ENCODE peak calls at places on chromosomes 4 and X, in five cellular contexts. R is PC-3, P is GM23248, S is astrocyte, J is neural progenitor cell. L is an unnamed sample.

GRCh38 chr4:89617256-89617655 is 219.7 kb downstream of the SNCA start:
- DNase-seq in J (no peak), R (no peak), S (peak; percentile 12), P (peak; percentile 66), L (no peak)

GRCh38 chrX:53076671-53077070 is 5.5 kb upstream of the TSPYL2 start:
- DNase-seq in P (no peak), R (no peak), J (no peak), S (no peak), L (no peak)

GRCh38 chrX:130097507-130098201 is 12.6 kb downstream of the ELF4 start:
- DNase-seq in S (no peak), P (no peak), J (no peak), R (no peak), L (no peak)

GRCh38 chr4:16264798-16265197 is 38.5 kb upstream of the TAPT1 start:
- DNase-seq in P (peak; percentile 73), S (peak; percentile 16), R (peak; percentile 67), J (peak; percentile 25), L (peak; percentile 24)

GRCh38 chrX:31508338-31508737 is 436.5 kb upstream of the FTHL17 start:
- DNase-seq in J (no peak), P (peak; percentile 49), R (no peak), S (peak; percentile 75), L (peak; percentile 10)

GRCh38 chrX:150032742-150033141 is 94.5 kb upstream of the EOLA2 start:
- DNase-seq in J (peak; percentile 57), S (peak; percentile 44), P (peak; percentile 87), R (peak; percentile 87), L (peak; percentile 76)

GRCh38 chr4:10107111-10108091 is 9.2 kb downstream of the WDR1 start:
- DNase-seq in S (no peak), J (no peak), P (peak; percentile 69), R (peak; percentile 12), L (no peak)

GRCh38 chr4:107801766-107802211 is 22.9 kb upstream of the SGMS2 start:
- DNase-seq in J (no peak), R (peak; percentile 83), S (peak; percentile 59), P (peak; percentile 76), L (peak; percentile 88)

GRCh38 chr4:154313004-154313587 is 178.5 kb downstream of the DCHS2 start:
- DNase-seq in S (no peak), P (peak; percentile 30), R (no peak), J (peak; percentile 40), L (no peak)

GRCh38 chr4:1991596-1992434 is 17.0 kb downstream of the NELFA start:
- DNase-seq in J (no peak), P (no peak), R (no peak), S (no peak), L (peak; percentile 29)

GRCh38 chr4:1991087-1991486 is 17.7 kb downstream of the NELFA start:
- DNase-seq in R (no peak), S (no peak), P (no peak), J (no peak), L (no peak)

GRCh38 chr4:1993169-1993516 is 15.6 kb downstream of the NELFA start:
- DNase-seq in R (no peak), P (no peak), J (no peak), S (no peak), L (no peak)

GRCh38 chr4:1990676-1991075 is 18.1 kb downstream of the NELFA start:
- DNase-seq in R (no peak), S (no peak), P (no peak), J (no peak), L (no peak)

DNA sequence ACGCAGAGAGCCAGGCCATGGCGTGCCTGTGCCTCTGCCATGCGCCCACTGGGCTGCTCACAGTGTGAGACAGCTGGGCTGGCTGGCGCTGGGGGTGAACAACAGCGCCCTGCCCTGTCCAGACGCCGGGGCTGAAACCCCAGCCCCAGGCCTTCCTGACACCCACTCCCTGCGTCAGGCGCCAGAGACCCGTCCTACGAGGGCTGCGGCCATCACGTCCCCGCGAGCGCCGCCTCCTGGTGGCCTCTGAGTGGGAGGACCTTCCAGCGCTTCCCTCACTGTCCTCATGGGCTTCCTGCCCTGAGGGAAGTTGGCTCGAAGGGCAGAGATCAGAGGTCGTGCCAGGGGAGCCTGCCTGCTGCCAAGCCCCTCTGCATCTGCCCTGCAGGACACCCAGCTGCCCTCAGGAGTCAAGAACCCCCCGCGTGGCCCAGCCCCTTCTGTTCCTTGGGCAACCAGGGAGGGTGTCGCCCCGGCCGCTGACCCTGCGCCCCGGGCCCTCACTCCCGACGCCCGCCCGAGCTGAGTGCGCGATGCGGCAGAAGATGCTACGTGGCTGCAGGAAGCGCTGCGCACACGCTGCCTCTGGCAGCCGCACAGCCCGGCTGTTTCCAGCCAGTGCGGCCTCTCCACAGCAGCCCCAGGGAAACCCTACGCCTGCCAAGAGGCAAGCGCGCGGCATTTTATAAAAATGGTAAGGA is 16.2 kb downstream of the NELFA start:
- DNase-seq in P (no peak), J (peak; percentile 66), S (no peak), R (no peak), L (no peak)
- H4K20me1 ChIP-seq in P (no peaks in the 10 kb centered on the region), J (peaks cover 35% of the 10 kb centered on the region), S (peaks cover 41% of the 10 kb centered on the region), R (peaks cover 9% of the 10 kb centered on the region), L (no peaks in the 10 kb centered on the region)

GRCh38 chrX:21958187-21958586 is 17.7 kb downstream of the SMS start:
- DNase-seq in P (no peak), R (no peak), S (no peak), J (no peak), L (no peak)

GRCh38 chrX:21960569-21960968 is 20.1 kb downstream of the SMS start:
- DNase-seq in P (no peak), S (no peak), J (no peak), R (no peak), L (no peak)

GRCh38 chrX:21959362-21960051 is 19.0 kb downstream of the SMS start:
- DNase-seq in R (no peak), S (no peak), J (no peak), P (no peak), L (no peak)

GRCh38 chrX:21956783-21957182 is 16.3 kb downstream of the SMS start:
- DNase-seq in S (no peak), P (no peak), R (no peak), J (no peak), L (no peak)

DNA sequence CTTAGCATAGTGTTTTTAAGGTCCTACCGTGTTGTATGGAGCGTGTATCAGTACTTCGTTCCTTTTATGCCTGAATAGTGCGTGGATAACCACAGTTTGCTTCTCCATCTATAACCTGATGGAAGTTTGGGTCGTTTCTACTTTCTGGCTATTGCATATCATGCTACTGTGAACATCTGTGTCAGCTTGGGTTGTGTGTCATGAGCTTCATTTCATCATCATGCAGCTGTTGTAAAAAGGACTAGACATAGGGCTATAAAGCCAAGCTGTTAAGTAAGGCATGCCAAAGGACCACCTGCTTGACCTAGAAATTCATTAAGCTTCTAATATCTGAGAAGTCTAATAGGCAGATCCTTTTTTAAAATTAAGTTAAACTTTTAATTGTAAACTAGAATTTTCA is 18.4 kb downstream of the SMS start:
- DNase-seq in R (no peak), P (peak; percentile 34), S (no peak), J (no peak), L (no peak)
- H4K20me1 ChIP-seq in R (peaks cover 69% of the 10 kb centered on the region), P (no peaks in the 10 kb centered on the region), S (peaks cover 86% of the 10 kb centered on the region), J (no peaks in the 10 kb centered on the region), L (peaks cover 3% of the 10 kb centered on the region)

DNA sequence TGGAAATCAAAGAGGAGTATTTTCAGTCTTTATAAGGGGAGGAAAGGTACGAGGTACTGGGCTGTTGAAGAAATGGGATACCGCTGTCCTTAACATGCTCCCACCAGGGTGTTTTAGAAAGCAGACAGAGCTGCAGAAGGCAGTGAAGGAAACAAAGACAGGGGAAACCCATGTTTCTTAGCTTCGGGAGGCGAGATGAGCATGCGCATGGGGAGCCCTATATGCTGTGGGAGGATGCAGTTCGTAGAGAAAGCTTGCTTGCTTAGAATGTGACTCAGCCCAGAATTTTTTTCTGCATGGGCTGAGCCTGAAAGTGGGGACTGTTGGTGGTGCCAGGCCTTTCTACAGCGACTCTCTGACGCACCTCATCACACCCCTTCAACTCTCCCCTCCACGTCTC is 28.8 kb upstream of the SCOC start:
- DNase-seq in P (no peak), J (peak; percentile 32), R (no peak), S (peak; percentile 18), L (no peak)
- H4K20me1 ChIP-seq in P (no peaks in the 10 kb centered on the region), J (no peaks in the 10 kb centered on the region), R (no peaks in the 10 kb centered on the region), S (no peaks in the 10 kb centered on the region), L (no peaks in the 10 kb centered on the region)

GRCh38 chr4:75741027-75741426 is 16.6 kb downstream of the USO1 start:
- DNase-seq in R (peak; percentile 39), J (no peak), P (peak; percentile 17), S (no peak), L (no peak)

GRCh38 chr4:75735525-75735924 is 11.1 kb downstream of the USO1 start:
- DNase-seq in R (no peak), J (no peak), S (no peak), P (no peak), L (no peak)

GRCh38 chr4:75733369-75733768 is 9.0 kb downstream of the USO1 start:
- DNase-seq in S (peak; percentile 49), R (no peak), P (peak; percentile 27), J (no peak), L (no peak)

GRCh38 chr4:75737398-75737797 is 13.0 kb downstream of the USO1 start:
- DNase-seq in R (no peak), P (no peak), S (no peak), J (no peak), L (no peak)

DNA sequence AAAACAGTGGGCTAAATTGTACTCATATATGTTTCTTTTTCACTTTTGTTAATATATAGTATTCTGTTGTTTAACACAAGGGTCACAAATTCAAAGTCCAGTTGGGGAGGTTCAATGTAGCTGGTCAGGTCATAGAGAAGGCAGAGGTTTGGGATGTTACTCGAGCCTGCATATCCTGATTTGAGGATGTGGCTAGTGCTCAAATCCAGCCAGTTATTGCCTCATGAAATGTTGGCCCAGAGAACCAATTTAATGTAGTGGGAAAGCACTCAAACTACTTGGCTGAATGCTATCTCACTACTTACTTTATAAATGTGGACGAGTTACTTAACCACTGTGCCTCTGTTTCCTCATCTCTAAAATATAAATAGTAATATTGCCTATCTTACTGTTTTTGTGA is 12.5 kb downstream of the USO1 start:
- DNase-seq in R (no peak), P (peak; percentile 41), S (peak; percentile 16), J (no peak), L (no peak)
- H4K20me1 ChIP-seq in R (no peaks in the 10 kb centered on the region), P (peaks cover 3% of the 10 kb centered on the region), S (peaks cover 76% of the 10 kb centered on the region), J (no peaks in the 10 kb centered on the region), L (no peaks in the 10 kb centered on the region)

DNA sequence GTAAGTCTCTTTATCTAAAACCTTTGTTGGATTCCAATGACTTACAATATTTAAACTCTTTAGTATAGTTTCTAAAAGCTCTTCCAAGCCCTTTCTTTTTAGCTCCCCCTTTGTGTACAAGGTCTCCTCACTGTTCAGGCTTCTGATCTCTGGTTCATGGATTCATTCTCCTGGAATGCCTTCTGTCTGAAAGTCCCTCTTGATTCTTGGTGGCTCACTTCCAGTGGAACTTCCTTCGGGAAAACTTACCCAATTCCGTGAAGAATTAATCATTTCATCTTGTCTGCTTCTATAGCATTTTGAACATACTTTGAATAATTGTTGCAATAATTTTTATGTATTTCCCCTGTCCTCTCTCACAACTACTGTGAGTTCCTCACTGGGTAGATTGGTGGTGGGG is 3.6 kb downstream of the ARHGAP24 start:
- DNase-seq in P (peak; percentile 76), R (no peak), J (no peak), S (peak; percentile 64), L (no peak)
- H4K20me1 ChIP-seq in P (no peaks in the 10 kb centered on the region), R (no peaks in the 10 kb centered on the region), J (no peaks in the 10 kb centered on the region), S (no peaks in the 10 kb centered on the region), L (no peaks in the 10 kb centered on the region)

DNA sequence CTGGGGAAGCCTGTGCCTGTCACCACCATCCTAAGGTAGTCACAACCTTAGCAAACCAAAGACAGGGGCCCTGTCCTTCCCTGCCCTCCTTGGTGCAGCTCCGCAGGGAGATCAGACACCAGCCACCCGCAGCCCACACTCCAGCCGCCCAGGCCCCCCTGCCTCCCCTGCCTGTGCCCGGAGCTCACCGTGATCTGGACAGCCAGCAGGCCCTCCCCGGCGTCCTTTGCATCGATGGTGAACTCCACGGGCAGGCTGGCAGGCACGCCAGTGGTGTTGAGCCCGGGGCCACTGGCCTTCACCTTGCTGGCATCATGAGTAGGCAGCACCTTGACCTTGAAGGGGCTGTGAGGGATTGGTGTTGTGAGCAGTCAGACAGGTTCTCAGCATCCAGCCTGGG is 16.4 kb downstream of the FLNA start:
- DNase-seq in J (no peak), S (no peak), P (no peak), R (no peak), L (no peak)
- H4K20me1 ChIP-seq in J (peaks cover 51% of the 10 kb centered on the region), S (peaks cover 98% of the 10 kb centered on the region), P (no peaks in the 10 kb centered on the region), R (peaks cover 33% of the 10 kb centered on the region), L (peaks cover 25% of the 10 kb centered on the region)

L was measured in mammary epithelial cell.